ENCODE peak calls at places on chromosomes 4 and X, in eight cellular contexts. One of them, this sample, is unnamed. For H3K4me1, the result is how much of the 10 kb centered on the place peaks cover.

GRCh38 chr4:58061967-58062366 is 951.8 kb upstream of the IGFBP7 start:
- DNase-seq in DND-41: no peak
- DNase-seq in adrenal gland: no peak
- DNase-seq in breast epithelium: no peak
- DNase-seq in tibial artery: no peak
- DNase-seq in pancreas: no peak
- DNase-seq in PC-3: peak
- DNase-seq in MM.1S: no peak
- DNase-seq in this sample: no peak

GRCh38 chr4:73055241-73055897 is 14.1 kb downstream of the COX18 start:
- DNase-seq in DND-41: no peak
- DNase-seq in adrenal gland: no peak
- DNase-seq in breast epithelium: no peak
- DNase-seq in tibial artery: no peak
- DNase-seq in pancreas: no peak
- DNase-seq in PC-3: no peak
- DNase-seq in MM.1S: peak
- DNase-seq in this sample: no peak

GRCh38 chrX:104130808-104131207 is 18.5 kb downstream of the ZCCHC18 start:
- DNase-seq in DND-41: no peak
- DNase-seq in adrenal gland: no peak
- DNase-seq in breast epithelium: no peak
- DNase-seq in tibial artery: no peak
- DNase-seq in pancreas: no peak
- DNase-seq in PC-3: no peak
- DNase-seq in MM.1S: no peak
- DNase-seq in this sample: no peak

GRCh38 chr4:24810016-24810415 is 14.6 kb downstream of the SOD3 start:
- DNase-seq in DND-41: no peak
- DNase-seq in adrenal gland: no peak
- DNase-seq in breast epithelium: no peak
- DNase-seq in tibial artery: no peak
- DNase-seq in pancreas: no peak
- DNase-seq in PC-3: no peak
- DNase-seq in MM.1S: no peak
- DNase-seq in this sample: no peak

GRCh38 chr4:106315476-106315967 is 487 bp downstream of the TBCK start:
- DNase-seq in DND-41: peak
- DNase-seq in adrenal gland: no peak
- DNase-seq in breast epithelium: no peak
- DNase-seq in tibial artery: no peak
- DNase-seq in pancreas: no peak
- DNase-seq in PC-3: peak
- DNase-seq in MM.1S: peak
- DNase-seq in this sample: peak

GRCh38 chr4:182207806-182208483 is 35.3 kb upstream of the TENM3 start:
- DNase-seq in DND-41: no peak
- DNase-seq in adrenal gland: no peak
- DNase-seq in breast epithelium: no peak
- DNase-seq in tibial artery: no peak
- DNase-seq in pancreas: no peak
- DNase-seq in PC-3: peak
- DNase-seq in MM.1S: no peak
- DNase-seq in this sample: no peak

GRCh38 chrX:24561121-24561520 is 86.0 kb downstream of the PCYT1B start:
- DNase-seq in DND-41: no peak
- DNase-seq in adrenal gland: no peak
- DNase-seq in breast epithelium: no peak
- DNase-seq in tibial artery: no peak
- DNase-seq in pancreas: no peak
- DNase-seq in PC-3: peak
- DNase-seq in MM.1S: no peak
- DNase-seq in this sample: no peak

GRCh38 chrX:109626637-109627036 is 1.7 kb upstream of the KCNE5 start:
- DNase-seq in DND-41: no peak
- DNase-seq in adrenal gland: no peak
- DNase-seq in breast epithelium: no peak
- DNase-seq in tibial artery: no peak
- DNase-seq in pancreas: no peak
- DNase-seq in PC-3: no peak
- DNase-seq in MM.1S: no peak
- DNase-seq in this sample: no peak

GRCh38 chrX:48920713-48921104 is 1.9 kb upstream of the PIM2 start:
- DNase-seq in DND-41: no peak
- DNase-seq in adrenal gland: no peak
- DNase-seq in breast epithelium: no peak
- DNase-seq in tibial artery: no peak
- DNase-seq in pancreas: no peak
- DNase-seq in PC-3: no peak
- DNase-seq in MM.1S: no peak
- DNase-seq in this sample: no peak

GRCh38 chr4:54475546-54475945 is 182.2 kb upstream of the KIT start:
- DNase-seq in DND-41: no peak
- DNase-seq in adrenal gland: no peak
- DNase-seq in breast epithelium: no peak
- DNase-seq in tibial artery: no peak
- DNase-seq in pancreas: no peak
- DNase-seq in PC-3: no peak
- DNase-seq in MM.1S: no peak
- DNase-seq in this sample: no peak

GRCh38 chrX:56805399-56805798 is 76.4 kb downstream of the NBDY start:
- DNase-seq in DND-41: no peak
- DNase-seq in adrenal gland: no peak
- DNase-seq in breast epithelium: no peak
- DNase-seq in tibial artery: no peak
- DNase-seq in pancreas: no peak
- DNase-seq in PC-3: no peak
- DNase-seq in MM.1S: no peak
- DNase-seq in this sample: no peak

GRCh38 chrX:153670748-153671588 is 2.6 kb downstream of the PNCK start:
- DNase-seq in DND-41: no peak
- DNase-seq in adrenal gland: no peak
- DNase-seq in breast epithelium: peak
- DNase-seq in tibial artery: no peak
- DNase-seq in pancreas: no peak
- DNase-seq in PC-3: no peak
- DNase-seq in MM.1S: no peak
- DNase-seq in this sample: no peak

GRCh38 chr4:125044886-125045285 is 269.9 kb upstream of the FAT4 start:
- DNase-seq in DND-41: no peak
- DNase-seq in adrenal gland: no peak
- DNase-seq in breast epithelium: no peak
- DNase-seq in tibial artery: no peak
- DNase-seq in pancreas: no peak
- DNase-seq in PC-3: no peak
- DNase-seq in MM.1S: no peak
- DNase-seq in this sample: no peak

GRCh38 chr4:5710962-5711478 is at the start of gene EVC:
- DNase-seq in DND-41: no peak
- DNase-seq in adrenal gland: peak
- DNase-seq in breast epithelium: peak
- DNase-seq in tibial artery: peak
- DNase-seq in pancreas: peak
- DNase-seq in PC-3: peak
- DNase-seq in MM.1S: peak
- DNase-seq in this sample: peak

GRCh38 chr4:20464381-20464780 is 212.7 kb downstream of the SLIT2 start:
- DNase-seq in DND-41: no peak
- DNase-seq in adrenal gland: no peak
- DNase-seq in breast epithelium: no peak
- DNase-seq in tibial artery: no peak
- DNase-seq in pancreas: no peak
- DNase-seq in PC-3: peak
- DNase-seq in MM.1S: no peak
- DNase-seq in this sample: no peak

GRCh38 chrX:11908371-11908770 is 150.3 kb downstream of the MSL3 start:
- DNase-seq in DND-41: no peak
- DNase-seq in adrenal gland: no peak
- DNase-seq in breast epithelium: no peak
- DNase-seq in tibial artery: no peak
- DNase-seq in pancreas: no peak
- DNase-seq in PC-3: peak
- DNase-seq in MM.1S: no peak
- DNase-seq in this sample: no peak

GRCh38 chr4:7861440-7861881 is 78.2 kb downstream of the AFAP1 start:
- DNase-seq in DND-41: no peak
- DNase-seq in adrenal gland: no peak
- DNase-seq in breast epithelium: no peak
- DNase-seq in tibial artery: no peak
- DNase-seq in pancreas: no peak
- DNase-seq in PC-3: peak
- DNase-seq in MM.1S: no peak
- DNase-seq in this sample: no peak

GRCh38 chr4:26197018-26197779 is 123.6 kb upstream of the RBPJ start:
- DNase-seq in DND-41: peak
- DNase-seq in adrenal gland: no peak
- DNase-seq in breast epithelium: no peak
- DNase-seq in tibial artery: no peak
- DNase-seq in pancreas: no peak
- DNase-seq in PC-3: peak
- DNase-seq in MM.1S: no peak
- DNase-seq in this sample: no peak

GRCh38 chr4:99300934-99301333 is 10.1 kb upstream of the ADH1A start:
- DNase-seq in DND-41: no peak
- DNase-seq in adrenal gland: peak
- DNase-seq in breast epithelium: peak
- DNase-seq in tibial artery: peak
- DNase-seq in pancreas: peak
- DNase-seq in PC-3: peak
- DNase-seq in MM.1S: no peak
- DNase-seq in this sample: peak

GRCh38 chr4:1574601-1575417 is 109.3 kb downstream of the FAM53A start:
- DNase-seq in DND-41: no peak
- DNase-seq in adrenal gland: no peak
- DNase-seq in breast epithelium: no peak
- DNase-seq in tibial artery: no peak
- DNase-seq in pancreas: no peak
- DNase-seq in PC-3: no peak
- DNase-seq in MM.1S: no peak
- DNase-seq in this sample: peak

GRCh38 chr4:25810815-25811690 is 51.7 kb downstream of the SEL1L3 start:
- DNase-seq in DND-41: no peak
- DNase-seq in adrenal gland: no peak
- DNase-seq in breast epithelium: no peak
- DNase-seq in tibial artery: no peak
- DNase-seq in pancreas: no peak
- DNase-seq in PC-3: peak
- DNase-seq in MM.1S: no peak
- DNase-seq in this sample: no peak

DNA sequence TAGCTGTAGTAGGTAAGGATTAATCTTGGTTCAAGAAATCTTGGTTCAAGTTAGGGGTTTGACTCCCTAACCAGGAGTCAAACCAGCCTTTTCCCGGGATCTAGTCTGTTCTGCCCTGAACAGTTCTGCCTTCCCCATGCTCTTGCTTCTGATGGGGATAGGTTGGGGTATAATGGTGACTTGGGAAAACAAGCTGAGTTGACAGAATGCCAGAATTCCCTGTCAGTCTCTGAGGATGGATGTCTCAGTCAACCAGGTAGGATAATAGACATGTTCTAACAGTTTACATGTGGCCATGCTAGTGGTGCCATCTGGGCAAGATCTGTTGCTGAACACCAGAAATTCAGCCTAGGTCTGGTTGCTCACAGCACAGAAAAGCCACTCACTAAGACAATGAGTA is 51.4 kb downstream of the RAB40AL start:
- DNase-seq in DND-41: no peak
- DNase-seq in adrenal gland: no peak
- DNase-seq in breast epithelium: no peak
- DNase-seq in tibial artery: no peak
- DNase-seq in pancreas: no peak
- DNase-seq in PC-3: no peak
- DNase-seq in MM.1S: no peak
- DNase-seq in this sample: no peak
- H3K4me1 ChIP-seq in DND-41: under half
- H3K4me1 ChIP-seq in adrenal gland: under half
- H3K4me1 ChIP-seq in breast epithelium: under half
- H3K4me1 ChIP-seq in tibial artery: under half
- H3K4me1 ChIP-seq in pancreas: under half
- H3K4me1 ChIP-seq in PC-3: under half
- H3K4me1 ChIP-seq in MM.1S: under half
- H3K4me1 ChIP-seq in this sample: under half

DNA sequence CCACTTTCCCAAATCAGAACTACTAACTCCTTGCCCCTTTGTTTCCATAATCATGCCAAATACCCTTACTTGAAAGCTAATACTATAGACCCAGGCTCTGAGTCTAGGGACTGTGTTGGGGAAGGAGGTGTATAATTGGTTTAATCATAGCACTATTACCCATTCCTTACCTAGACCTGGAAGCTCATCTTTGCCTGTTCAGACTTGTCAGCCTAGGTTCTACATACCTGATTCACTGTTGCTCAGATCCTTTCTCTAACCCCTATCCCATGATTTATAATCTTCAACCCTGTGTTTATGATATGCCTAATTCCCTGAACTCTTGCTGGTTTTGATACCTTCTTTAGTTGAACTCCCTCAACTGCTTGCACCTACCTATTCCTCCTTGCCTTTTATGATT is 123.1 kb upstream of the GRIA3 start:
- DNase-seq in DND-41: no peak
- DNase-seq in adrenal gland: no peak
- DNase-seq in breast epithelium: no peak
- DNase-seq in tibial artery: no peak
- DNase-seq in pancreas: no peak
- DNase-seq in PC-3: no peak
- DNase-seq in MM.1S: no peak
- DNase-seq in this sample: no peak
- H3K27ac ChIP-seq in DND-41: no peak
- H3K27ac ChIP-seq in adrenal gland: no peak
- H3K27ac ChIP-seq in breast epithelium: no peak
- H3K27ac ChIP-seq in tibial artery: no peak
- H3K27ac ChIP-seq in pancreas: no peak
- H3K27ac ChIP-seq in PC-3: no peak
- H3K27ac ChIP-seq in MM.1S: no peak
- H3K27ac ChIP-seq in this sample: no peak

GRCh38 chr4:153570228-153570973 is 104.2 kb downstream of the TMEM131L start:
- DNase-seq in DND-41: no peak
- DNase-seq in adrenal gland: no peak
- DNase-seq in breast epithelium: no peak
- DNase-seq in tibial artery: no peak
- DNase-seq in pancreas: no peak
- DNase-seq in PC-3: no peak
- DNase-seq in MM.1S: no peak
- DNase-seq in this sample: no peak
- H3K4me1 ChIP-seq in DND-41: half or more
- H3K4me1 ChIP-seq in adrenal gland: under half
- H3K4me1 ChIP-seq in breast epithelium: under half
- H3K4me1 ChIP-seq in tibial artery: under half
- H3K4me1 ChIP-seq in pancreas: under half
- H3K4me1 ChIP-seq in PC-3: under half
- H3K4me1 ChIP-seq in MM.1S: under half
- H3K4me1 ChIP-seq in this sample: under half

DNA sequence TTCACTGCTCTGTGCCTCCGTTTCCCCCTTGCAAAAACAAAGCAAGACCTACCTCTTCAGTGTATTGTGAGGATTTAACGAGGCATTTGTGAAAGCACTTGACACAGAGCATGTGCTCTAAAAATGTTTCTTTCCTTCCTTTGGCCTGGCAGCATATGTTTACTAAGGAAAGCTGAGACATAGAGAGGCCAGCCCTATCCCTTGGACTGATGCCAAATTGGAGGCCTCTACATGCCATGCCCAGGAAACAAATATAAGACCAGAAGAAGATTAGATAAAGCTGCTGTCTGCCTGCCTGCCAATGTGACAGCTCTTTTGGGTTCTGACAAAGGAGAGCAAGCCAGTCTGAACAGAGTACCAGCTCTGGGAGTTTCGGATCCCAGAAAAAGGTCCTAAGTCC is 25.6 kb downstream of the OTUD6A start:
- DNase-seq in DND-41: no peak
- DNase-seq in adrenal gland: no peak
- DNase-seq in breast epithelium: no peak
- DNase-seq in tibial artery: no peak
- DNase-seq in pancreas: no peak
- DNase-seq in PC-3: peak
- DNase-seq in MM.1S: no peak
- DNase-seq in this sample: no peak
- H3K27ac ChIP-seq in DND-41: no peak
- H3K27ac ChIP-seq in adrenal gland: no peak
- H3K27ac ChIP-seq in breast epithelium: no peak
- H3K27ac ChIP-seq in tibial artery: no peak
- H3K27ac ChIP-seq in pancreas: no peak
- H3K27ac ChIP-seq in PC-3: peak
- H3K27ac ChIP-seq in MM.1S: no peak
- H3K27ac ChIP-seq in this sample: no peak